ENCODE peak calls at places on chromosomes 3 and 15, in eight cellular contexts. T is cardiac muscle cell, J is ovary, P is mammary epithelial cell, D is gastrocnemius medialis, H is H9, I is heart right ventricle, X is Peyer's patch. F is an unnamed sample.

GRCh38 chr3:99087277-99087676 is 185.8 kb upstream of the DCBLD2 start:
- DNase-seq in T (no peak), J (no peak), P (no peak), D (no peak), H (no peak), I (no peak), X (no peak), F (no peak)

GRCh38 chr3:55842204-55842603 is 355.1 kb upstream of the WNT5A start:
- DNase-seq in T (no peak), J (no peak), P (no peak), D (no peak), H (no peak), I (no peak), X (no peak), F (no peak)

GRCh38 chr15:87528873-87529272 is 727.7 kb downstream of the NTRK3 start:
- DNase-seq in T (no peak), J (no peak), P (no peak), D (no peak), H (no peak), I (no peak), X (no peak), F (no peak)

GRCh38 chr15:40506964-40507571 is 36.3 kb downstream of the CHST14 start:
- DNase-seq in T (peak), J (peak), P (peak), D (peak), H (peak), I (peak), X (peak), F (no peak)

GRCh38 chr3:141816958-141817357 is 53.8 kb downstream of the GRK7 start:
- DNase-seq in T (no peak), J (no peak), P (no peak), D (no peak), H (no peak), I (no peak), X (no peak), F (no peak)

GRCh38 chr3:15113468-15113867 is 14.5 kb upstream of the RBSN start:
- DNase-seq in T (no peak), J (no peak), P (no peak), D (no peak), H (no peak), I (no peak), X (no peak), F (no peak)

GRCh38 chr3:186417791-186418190 is 55.8 kb upstream of the DGKG start:
- DNase-seq in T (peak), J (no peak), P (peak), D (no peak), H (no peak), I (no peak), X (no peak), F (peak)

GRCh38 chr15:30922469-30923311 is 19.0 kb downstream of the FAN1 start:
- DNase-seq in T (peak), J (no peak), P (peak), D (no peak), H (peak), I (no peak), X (no peak), F (no peak)

GRCh38 chr3:31532587-31533168 is at the start of gene STT3B:
- DNase-seq in T (peak), J (no peak), P (peak), D (peak), H (peak), I (peak), X (peak), F (peak)

GRCh38 chr15:62727501-62727900 is 315.0 kb upstream of the TPM1 start:
- DNase-seq in T (no peak), J (no peak), P (no peak), D (no peak), H (no peak), I (no peak), X (no peak), F (no peak)

GRCh38 chr15:50686468-50687301 is at the start of gene TRPM7:
- DNase-seq in T (peak), J (peak), P (peak), D (peak), H (peak), I (peak), X (peak), F (peak)

GRCh38 chr3:156615592-156616173 is 58.7 kb upstream of the TIPARP start:
- DNase-seq in T (peak), J (no peak), P (peak), D (no peak), H (no peak), I (no peak), X (no peak), F (no peak)

GRCh38 chr3:50652709-50653108 is 22.0 kb upstream of the DOCK3 start:
- DNase-seq in T (no peak), J (no peak), P (peak), D (peak), H (peak), I (peak), X (peak), F (no peak)

GRCh38 chr3:146561463-146561862 is 17.1 kb upstream of the PLSCR1 start:
- DNase-seq in T (no peak), J (no peak), P (no peak), D (no peak), H (no peak), I (no peak), X (no peak), F (no peak)

GRCh38 chr3:146559388-146559787 is 15.0 kb upstream of the PLSCR1 start:
- DNase-seq in T (no peak), J (no peak), P (no peak), D (no peak), H (no peak), I (no peak), X (no peak), F (no peak)

GRCh38 chr3:146558811-146559210 is 14.4 kb upstream of the PLSCR1 start:
- DNase-seq in T (no peak), J (no peak), P (no peak), D (no peak), H (no peak), I (no peak), X (no peak), F (no peak)

GRCh38 chr3:146560678-146561077 is 16.3 kb upstream of the PLSCR1 start:
- DNase-seq in T (no peak), J (no peak), P (no peak), D (no peak), H (no peak), I (no peak), X (no peak), F (no peak)

DNA sequence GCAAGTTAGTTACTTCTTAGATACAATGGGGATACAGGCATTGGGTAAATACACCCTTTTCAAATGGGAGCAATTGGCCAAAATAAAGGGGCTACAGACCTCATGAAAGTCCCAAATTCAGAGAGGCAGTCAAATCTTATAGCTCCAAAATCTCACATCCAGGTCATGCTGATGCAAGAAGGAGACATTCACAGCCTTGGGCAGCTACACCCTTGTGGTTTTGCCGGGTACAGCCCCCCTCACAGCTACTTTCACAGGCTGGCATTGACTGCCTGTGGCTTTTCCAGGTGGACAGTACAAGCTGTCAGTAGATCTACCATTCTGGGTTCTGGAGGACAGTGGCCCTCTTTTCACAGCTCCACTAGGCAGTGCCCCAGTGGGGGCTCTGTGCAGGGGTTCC is 17.5 kb upstream of the PLSCR1 start:
- DNase-seq in T (no peak), J (no peak), P (peak), D (no peak), H (no peak), I (no peak), X (no peak), F (no peak)
- H3K27ac ChIP-seq in T (no peak), J (no peak), P (no peak), D (no peak), H (no peak), I (no peak), X (no peak), F (no peak)

GRCh38 chr15:67154249-67154648 is 88.8 kb downstream of the SMAD3 start:
- DNase-seq in T (no peak), J (no peak), P (no peak), D (no peak), H (no peak), I (no peak), X (no peak), F (no peak)
- H3K27ac ChIP-seq in T (no peak), J (no peak), P (no peak), D (peak), H (no peak), I (no peak), X (no peak), F (no peak)

DNA sequence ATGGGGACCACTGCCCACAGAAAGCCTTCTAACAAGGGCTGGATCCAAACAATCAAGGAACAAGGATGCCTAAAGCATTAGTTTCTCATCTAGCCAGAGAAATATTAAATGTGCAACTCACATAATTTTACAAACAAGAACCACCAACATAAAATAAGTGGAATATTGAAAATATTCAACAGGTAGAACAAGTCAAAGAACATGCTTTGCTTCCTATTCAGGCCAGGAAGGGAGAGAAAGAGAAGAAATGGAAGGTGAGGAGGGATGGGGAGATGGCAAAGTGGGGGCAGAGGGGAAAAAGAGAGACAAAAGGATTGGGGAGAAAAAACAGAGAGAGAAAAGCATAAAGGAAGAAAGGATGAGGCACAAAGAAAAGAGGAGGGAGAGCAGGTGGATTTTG is 63.1 kb downstream of the SLC12A8 start:
- DNase-seq in T (no peak), J (no peak), P (no peak), D (no peak), H (no peak), I (no peak), X (no peak), F (no peak)
- H3K27ac ChIP-seq in T (no peak), J (no peak), P (no peak), D (no peak), H (no peak), I (no peak), X (no peak), F (no peak)

DNA sequence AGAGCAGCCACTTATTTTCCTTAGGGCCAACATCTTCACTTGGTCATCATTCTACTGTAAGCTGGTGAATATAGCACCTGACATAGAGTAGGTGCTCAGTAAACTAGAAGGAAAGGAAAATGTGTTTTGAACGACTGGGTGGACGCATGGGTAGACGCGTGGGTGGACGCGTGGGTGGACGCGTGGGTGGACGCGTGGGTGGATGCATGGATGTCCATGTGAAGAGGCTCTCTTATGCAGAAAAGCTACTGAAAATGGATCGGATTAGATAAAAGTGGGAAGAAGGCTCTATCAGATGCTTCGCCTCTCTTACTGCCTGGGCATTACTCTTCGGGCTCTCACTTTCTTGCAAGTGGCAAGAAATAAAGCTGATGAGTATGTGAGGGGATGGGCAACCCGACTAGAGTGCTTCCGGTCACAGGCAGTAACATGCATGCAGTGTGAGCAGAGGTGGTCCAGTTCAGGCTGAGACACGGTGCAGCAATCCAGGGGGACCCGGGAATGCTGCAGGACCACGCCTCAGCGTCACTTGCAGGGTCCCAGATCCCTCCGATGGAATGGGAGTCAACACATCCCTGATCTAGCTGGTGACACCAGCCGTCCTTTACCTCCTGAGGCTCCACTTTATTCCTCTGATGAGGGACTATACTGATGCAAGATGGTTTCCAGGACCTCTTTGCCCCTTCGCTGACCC is 138.0 kb upstream of the MEF2A start:
- DNase-seq in T (no peak), J (peak), P (no peak), D (no peak), H (no peak), I (no peak), X (peak), F (no peak)
- H3K27ac ChIP-seq in T (no peak), J (no peak), P (no peak), D (no peak), H (no peak), I (no peak), X (no peak), F (no peak)

GRCh38 chr3:77709158-77709557 is 669.3 kb downstream of the ROBO2 start:
- DNase-seq in T (no peak), J (no peak), P (no peak), D (no peak), H (no peak), I (no peak), X (no peak), F (no peak)

GRCh38 chr3:77707271-77707670 is 667.4 kb downstream of the ROBO2 start:
- DNase-seq in T (peak), J (no peak), P (no peak), D (no peak), H (no peak), I (no peak), X (no peak), F (no peak)
- H3K27ac ChIP-seq in T (no peak), J (no peak), P (no peak), D (no peak), H (no peak), I (no peak), X (no peak), F (no peak)

DNA sequence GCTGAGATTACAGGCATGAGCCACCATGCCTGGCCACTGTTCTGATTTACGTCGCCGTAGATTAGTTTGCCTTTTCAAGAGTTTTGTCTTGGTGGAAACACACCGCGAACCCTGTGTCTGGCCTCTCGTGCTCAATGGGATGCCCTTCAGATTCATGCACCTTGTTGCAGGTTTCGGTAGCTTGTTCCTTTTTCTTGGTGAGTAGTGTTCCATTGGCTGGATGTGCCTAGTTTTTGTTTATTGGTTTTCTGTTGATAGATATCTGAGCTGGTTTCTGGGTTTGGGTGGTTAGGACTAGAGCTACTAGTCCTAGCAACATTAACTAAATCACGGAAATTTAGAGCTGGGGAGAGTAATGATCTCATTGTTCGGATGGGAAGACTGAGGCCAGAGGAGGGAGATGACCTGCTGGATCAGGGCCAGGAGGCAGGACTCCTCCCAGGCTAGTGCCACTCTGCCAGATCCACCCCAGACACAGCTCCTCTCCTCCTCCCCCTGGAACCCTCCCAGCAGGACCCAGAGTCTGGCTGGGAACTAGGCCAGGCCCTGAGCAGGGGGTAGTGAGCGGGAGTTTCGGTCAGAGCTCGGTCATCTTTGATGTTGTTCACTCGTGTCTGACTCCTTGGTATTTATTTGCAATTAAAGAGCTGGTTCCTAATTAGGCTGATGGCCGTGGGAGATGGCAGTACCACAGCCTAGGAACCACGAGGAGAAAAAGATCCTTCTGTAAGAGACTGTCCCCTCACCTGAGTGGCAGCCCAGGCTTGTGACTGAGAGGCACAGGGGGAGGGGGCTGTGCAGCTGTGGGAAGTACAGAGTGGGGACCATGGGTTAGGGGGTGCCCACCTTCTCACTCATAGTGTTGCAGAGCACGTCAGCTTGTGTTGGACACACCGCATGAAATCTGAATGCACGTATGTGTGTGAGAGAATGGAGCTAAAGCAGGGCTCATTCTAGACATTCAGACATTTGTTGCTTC is 73.4 kb downstream of the SMAD6 start:
- DNase-seq in T (peak), J (peak), P (no peak), D (no peak), H (no peak), I (peak), X (no peak), F (no peak)
- H3K27ac ChIP-seq in T (peak), J (no peak), P (no peak), D (no peak), H (no peak), I (no peak), X (no peak), F (no peak)

DNA sequence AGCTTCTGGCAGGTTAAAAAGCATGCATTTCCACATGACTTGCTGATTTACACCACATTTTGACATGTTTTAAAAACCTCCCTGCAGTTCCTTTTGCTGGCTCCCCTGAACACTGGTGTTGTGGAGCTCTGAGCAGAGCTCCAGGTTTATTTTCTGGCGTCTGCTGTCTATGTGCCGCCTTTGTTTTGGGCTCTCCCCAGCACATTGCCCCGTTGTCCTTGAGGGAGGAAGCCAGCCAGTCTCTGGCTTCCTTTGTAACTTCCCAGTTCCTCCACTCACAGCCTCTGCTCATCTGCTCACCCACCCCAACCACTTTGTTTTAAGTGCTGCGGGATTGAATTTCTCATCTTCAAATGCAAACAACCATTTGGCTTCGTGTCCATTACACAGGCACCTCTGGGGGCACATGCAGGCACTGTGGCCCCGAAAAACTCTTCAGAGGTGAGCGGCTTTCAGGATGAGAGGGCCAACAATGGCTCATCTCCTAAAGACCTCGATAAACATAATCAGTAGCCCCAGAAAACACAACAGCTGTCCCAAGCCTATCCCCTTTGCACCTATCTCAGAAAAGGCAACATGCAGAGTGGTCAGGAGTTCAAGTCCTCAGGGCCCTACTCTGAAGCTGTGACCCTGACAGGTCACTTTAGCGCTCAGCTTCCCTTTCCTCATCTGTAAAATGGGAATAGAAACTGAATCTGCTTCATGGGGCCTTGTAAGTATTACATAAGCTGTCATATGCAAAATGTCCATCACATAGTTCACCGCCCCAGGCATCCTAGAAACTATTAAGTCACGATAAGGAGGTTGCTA is 1.4 kb upstream of the MEF2A start:
- DNase-seq in T (peak), J (peak), P (no peak), D (peak), H (peak), I (peak), X (peak), F (no peak)
- H3K27ac ChIP-seq in T (peak), J (peak), P (no peak), D (peak), H (no peak), I (peak), X (peak), F (peak)

DNA sequence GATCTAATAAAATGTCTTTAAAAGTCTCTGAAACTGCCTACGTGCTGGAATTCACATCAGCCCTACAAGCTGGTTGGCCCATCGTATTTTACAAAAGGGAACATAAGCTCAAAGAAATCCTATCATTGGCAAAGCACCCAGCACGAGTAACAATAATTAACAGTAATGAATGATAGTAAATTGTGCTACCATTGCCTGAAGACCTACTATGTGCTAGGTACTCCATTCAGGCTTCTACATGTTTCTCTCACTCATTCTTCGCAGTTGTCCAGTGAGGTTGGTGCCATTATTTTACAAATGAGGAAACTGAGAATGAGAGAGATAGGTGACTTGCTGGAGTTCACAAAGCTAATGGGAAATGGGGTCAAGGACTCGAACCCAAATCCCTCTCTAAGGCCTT is 7.1 kb upstream of the EPHB3 start:
- DNase-seq in T (no peak), J (no peak), P (no peak), D (no peak), H (no peak), I (no peak), X (no peak), F (no peak)
- H3K27ac ChIP-seq in T (no peak), J (no peak), P (no peak), D (no peak), H (no peak), I (no peak), X (no peak), F (no peak)

DNA sequence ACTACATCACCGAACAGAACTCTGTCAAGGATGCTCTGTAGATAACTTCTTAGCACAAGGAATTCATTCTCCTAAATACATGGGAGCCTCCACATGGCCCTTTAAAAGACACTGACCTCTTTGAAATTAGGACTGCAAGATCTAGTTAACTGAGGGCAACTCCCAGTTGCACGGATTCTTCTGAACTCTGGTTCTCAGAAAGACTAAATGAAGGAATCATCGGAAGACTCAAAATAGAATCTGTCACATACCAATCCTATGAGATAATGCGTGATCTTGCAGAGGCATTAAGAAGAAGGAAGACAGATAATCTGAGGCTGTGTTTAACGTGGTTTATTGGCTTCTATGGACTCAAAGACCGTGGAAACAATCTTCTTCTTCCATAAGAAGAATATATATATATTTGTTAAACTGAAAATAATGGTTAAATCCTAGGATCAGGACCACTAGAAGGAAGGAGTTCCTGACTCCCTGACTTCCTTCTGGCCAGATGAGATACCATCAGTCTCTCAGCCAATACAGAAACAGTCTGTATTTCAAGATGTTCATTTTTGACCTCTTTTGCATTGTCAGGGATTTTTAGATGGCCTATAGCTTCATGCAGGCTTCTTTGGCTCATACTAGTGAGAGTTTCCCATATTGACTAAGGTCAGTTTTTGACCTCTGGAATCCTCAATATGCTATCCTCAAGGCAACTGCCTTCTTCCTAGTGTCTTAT is 33.9 kb upstream of the TBC1D23 start:
- DNase-seq in T (peak), J (no peak), P (no peak), D (no peak), H (no peak), I (peak), X (no peak), F (no peak)
- H3K27ac ChIP-seq in T (no peak), J (no peak), P (no peak), D (peak), H (no peak), I (no peak), X (no peak), F (no peak)